ENCODE peak calls at places on chromosomes 16 and 17, in four cellular contexts. J is ascending aorta, C is heart left ventricle, W is spleen. A is an unnamed sample.
A peak's percentile ranks its signal among the peaks of the same experiment; 100 is the strongest.

GRCh38 chr16:75116081-75116910 is at the start of gene LDHD:
- DNase-seq in J (peak; percentile 95), W (peak; percentile 86), C (peak; percentile 83), A (no peak)

GRCh38 chr16:68700120-68700519 is 37.0 kb upstream of the CDH1 start:
- DNase-seq in J (no peak), C (no peak), W (no peak), A (no peak)

GRCh38 chr16:76791151-76791550 is 399.8 kb upstream of the MON1B start:
- DNase-seq in J (no peak), W (no peak), C (no peak), A (no peak)

GRCh38 chr16:85506358-85506911 is 106.7 kb upstream of the GSE1 start:
- DNase-seq in J (no peak), C (no peak), W (no peak), A (no peak)

GRCh38 chr17:64621772-64622171 is 40.3 kb downstream of the SMURF2 start:
- DNase-seq in C (no peak), W (no peak), J (no peak), A (no peak)

GRCh38 chr16:56610017-56610608 is 1.7 kb downstream of the MT2A start:
- DNase-seq in J (peak; percentile 89), C (no peak), W (peak; percentile 80), A (no peak)

GRCh38 chr17:81514735-81515529 is 2.3 kb upstream of the ACTG1 start:
- DNase-seq in J (peak; percentile 93), C (peak; percentile 90), W (peak; percentile 96), A (peak; percentile 96)

GRCh38 chr17:47240375-47240764 is 13.3 kb upstream of the ITGB3 start:
- DNase-seq in J (no peak), C (no peak), W (no peak), A (no peak)

GRCh38 chr16:11271610-11272009 is 1.8 kb downstream of the PRM3 start:
- DNase-seq in W (no peak), C (no peak), J (no peak), A (no peak)

GRCh38 chr17:1379930-1380313 is 20.1 kb downstream of the YWHAE start:
- DNase-seq in W (no peak), C (no peak), J (no peak), A (no peak)

GRCh38 chr17:79413591-79413990 is 197.3 kb downstream of the RBFOX3 start:
- DNase-seq in J (no peak), W (no peak), C (no peak), A (no peak)

GRCh38 chr17:73255671-73256181 is 6.0 kb downstream of the CPSF4L start:
- DNase-seq in W (peak; percentile 83), C (peak; percentile 54), J (no peak), A (peak; percentile 48)

GRCh38 chr16:12582696-12583095 is 221.0 kb downstream of the CPPED1 start:
- DNase-seq in J (no peak), W (peak; percentile 57), C (no peak), A (no peak)

GRCh38 chr17:40063034-40063765 is 435 bp downstream of the THRA start:
- DNase-seq in C (peak; percentile 45), J (no peak), W (peak; percentile 91), A (no peak)

GRCh38 chr16:1089439-1089821 is 6.6 kb downstream of the C1QTNF8 start:
- DNase-seq in J (no peak), W (no peak), C (no peak), A (no peak)

GRCh38 chr16:1088295-1089170 is 7.5 kb downstream of the C1QTNF8 start:
- DNase-seq in J (no peak), W (no peak), C (no peak), A (no peak)

GRCh38 chr16:1091992-1092552 is 4.0 kb downstream of the C1QTNF8 start:
- DNase-seq in J (no peak), C (no peak), W (no peak), A (no peak)

GRCh38 chr16:1090620-1091587 is 5.1 kb downstream of the C1QTNF8 start:
- DNase-seq in J (no peak), W (no peak), C (peak; percentile 53), A (no peak)

GRCh38 chr16:1089822-1090619 is 6.0 kb downstream of the C1QTNF8 start:
- DNase-seq in C (peak; percentile 65), W (no peak), J (peak; percentile 87), A (no peak)
- TF ChIP-seq CTCF in C (no peak), W (no peak), J (peak; percentile 38), A (no peak)

DNA sequence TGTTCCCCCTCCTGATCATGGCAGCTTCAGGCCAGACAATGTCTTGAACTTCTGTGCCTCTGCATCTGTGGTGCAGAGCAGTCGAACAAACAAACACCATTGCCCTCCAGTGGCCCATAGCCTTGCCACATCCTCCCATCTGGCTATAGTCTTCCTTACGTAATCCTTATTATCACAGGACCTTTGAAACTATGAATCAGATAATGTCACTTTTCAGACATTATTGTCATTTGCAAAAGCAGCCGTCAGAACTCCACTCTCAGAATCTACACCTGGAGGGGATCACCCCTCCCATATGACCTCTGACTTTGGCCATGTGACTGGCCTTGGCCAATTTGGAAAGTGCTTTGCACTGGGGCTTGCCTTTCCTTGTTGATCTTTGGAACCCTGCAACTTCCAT is 387.3 kb downstream of the MAF start:
- DNase-seq in W (no peak), J (no peak), C (no peak), A (no peak)
- TF ChIP-seq CTCF in W (peak; percentile 6), J (no peak), C (no peak), A (no peak)

GRCh38 chr17:32477220-32477619 is 9.6 kb upstream of the CDK5R1 start:
- DNase-seq in C (no peak), W (no peak), J (no peak), A (no peak)
- TF ChIP-seq CTCF in C (no peak), W (no peak), J (no peak), A (no peak)

GRCh38 chr17:51860934-51861561 is 297.5 kb downstream of the CA10 start:
- DNase-seq in C (no peak), W (no peak), J (no peak), A (no peak)
- TF ChIP-seq CTCF in C (peak; percentile 10), W (no peak), J (peak; percentile 19), A (peak; percentile 81)

DNA sequence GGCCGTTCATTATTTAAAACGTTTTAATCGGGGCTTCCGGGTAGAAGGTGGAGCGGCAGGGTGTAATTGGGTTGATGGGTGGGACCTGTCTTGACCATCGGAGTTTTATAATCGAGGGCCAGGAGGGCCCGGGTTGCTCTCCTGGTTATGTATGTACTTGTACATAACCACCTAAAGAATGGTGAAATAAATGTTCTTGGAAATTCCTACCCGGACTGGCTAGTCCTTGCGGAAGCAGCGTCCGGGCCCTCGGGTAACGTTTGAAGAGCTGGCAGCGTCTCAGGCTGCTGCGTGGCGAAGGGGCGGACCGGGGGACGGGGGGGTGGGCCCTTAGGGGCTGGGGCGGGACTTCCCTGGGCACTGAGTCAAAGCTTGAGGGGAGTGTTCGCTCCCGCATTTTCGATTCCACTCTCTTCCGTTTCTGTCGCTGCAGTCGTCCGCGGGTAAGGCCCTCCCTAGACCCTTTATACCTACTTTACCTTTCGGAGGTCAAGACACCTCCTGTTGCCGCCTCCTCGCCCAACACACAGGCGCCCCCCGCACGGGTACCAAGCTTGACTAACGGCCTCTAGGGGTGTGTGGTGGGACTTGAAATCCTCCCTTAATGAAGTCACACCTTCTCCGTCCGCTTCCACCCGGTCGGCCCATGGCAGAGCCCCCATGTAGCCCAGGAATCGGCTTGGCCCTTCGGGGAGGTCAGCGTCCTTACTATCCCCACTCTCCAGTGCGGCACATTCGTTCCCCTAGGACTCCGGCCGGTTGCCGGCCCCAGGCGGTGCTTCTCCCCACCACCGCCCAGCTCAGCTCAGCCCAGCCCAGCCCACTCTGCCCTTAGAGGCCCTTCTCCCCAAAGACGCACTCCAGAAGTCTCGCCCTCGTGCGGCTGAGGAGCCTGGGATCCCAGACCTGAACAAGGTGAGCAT is at the start of gene TMEM106A:
- DNase-seq in J (peak; percentile 89), W (peak; percentile 93), C (peak; percentile 84), A (peak; percentile 88)
- TF ChIP-seq CTCF in J (peak; percentile 47), W (peak; percentile 49), C (no peak), A (peak; percentile 75)

GRCh38 chr17:43324205-43324893 is 74.4 kb upstream of the ARL4D start:
- DNase-seq in W (peak; percentile 76), J (no peak), C (no peak), A (no peak)
- TF ChIP-seq CTCF in W (no peak), J (no peak), C (no peak), A (peak; percentile 24)

GRCh38 chr17:31321971-31322370 is 549 bp upstream of the EVI2A start:
- DNase-seq in J (no peak), W (no peak), C (no peak), A (no peak)
- TF ChIP-seq CTCF in J (no peak), W (no peak), C (no peak), A (no peak)

GRCh38 chr17:51493206-51493605 is 232.9 kb downstream of the UTP18 start:
- DNase-seq in W (no peak), J (no peak), C (no peak), A (no peak)

GRCh38 chr17:51491416-51491815 is 231.1 kb downstream of the UTP18 start:
- DNase-seq in W (no peak), C (no peak), J (no peak), A (no peak)

GRCh38 chr17:51486885-51487520 is 226.7 kb downstream of the UTP18 start:
- DNase-seq in C (no peak), W (no peak), J (no peak), A (no peak)

GRCh38 chr17:51486091-51486490 is 225.7 kb downstream of the UTP18 start:
- DNase-seq in J (no peak), W (no peak), C (no peak), A (no peak)

GRCh38 chr17:51487947-51488346 is 227.6 kb downstream of the UTP18 start:
- DNase-seq in J (no peak), W (no peak), C (no peak), A (no peak)
- TF ChIP-seq CTCF in J (no peak), W (no peak), C (no peak), A (peak; percentile 30)

A was measured in chondrocyte.